ENCODE peak calls at places on chromosome 22, in five cellular contexts. One of them, this sample, is unnamed.

GRCh38 chr22:37575490-37576003 is 4.3 kb downstream of the LGALS2 start:
- DNase-seq in prostate gland: no peak
- DNase-seq in effector CD4-positive, alpha-beta T cell: no peak
- DNase-seq in neuronal stem cell: no peak
- DNase-seq in iris pigment epithelial cell: no peak
- DNase-seq in this sample: no peak

GRCh38 chr22:50613291-50613981 is 12.8 kb downstream of the MAPK8IP2 start:
- DNase-seq in prostate gland: peak
- DNase-seq in neuronal stem cell: no peak
- DNase-seq in effector CD4-positive, alpha-beta T cell: no peak
- DNase-seq in iris pigment epithelial cell: no peak
- DNase-seq in this sample: no peak

GRCh38 chr22:46612904-46613605 is 7.1 kb upstream of the GRAMD4 start:
- DNase-seq in neuronal stem cell: no peak
- DNase-seq in prostate gland: no peak
- DNase-seq in iris pigment epithelial cell: no peak
- DNase-seq in effector CD4-positive, alpha-beta T cell: peak
- DNase-seq in this sample: no peak

GRCh38 chr22:35085621-35086020 is 19.7 kb downstream of the ISX start:
- DNase-seq in neuronal stem cell: no peak
- DNase-seq in prostate gland: peak
- DNase-seq in iris pigment epithelial cell: no peak
- DNase-seq in effector CD4-positive, alpha-beta T cell: no peak
- DNase-seq in this sample: no peak

GRCh38 chr22:37384691-37385090 is 42.6 kb downstream of the ELFN2 start:
- DNase-seq in iris pigment epithelial cell: no peak
- DNase-seq in neuronal stem cell: no peak
- DNase-seq in effector CD4-positive, alpha-beta T cell: no peak
- DNase-seq in prostate gland: no peak
- DNase-seq in this sample: no peak

GRCh38 chr22:17606472-17606871 is 22.1 kb downstream of the ATP6V1E1 start:
- DNase-seq in prostate gland: no peak
- DNase-seq in effector CD4-positive, alpha-beta T cell: no peak
- DNase-seq in neuronal stem cell: no peak
- DNase-seq in iris pigment epithelial cell: peak
- DNase-seq in this sample: peak

GRCh38 chr22:39234867-39235687 is 9.7 kb downstream of the PDGFB start:
- DNase-seq in iris pigment epithelial cell: no peak
- DNase-seq in neuronal stem cell: no peak
- DNase-seq in effector CD4-positive, alpha-beta T cell: no peak
- DNase-seq in prostate gland: peak
- DNase-seq in this sample: no peak

GRCh38 chr22:42868751-42869251 is 11.7 kb upstream of the ARFGAP3 start:
- DNase-seq in iris pigment epithelial cell: no peak
- DNase-seq in neuronal stem cell: no peak
- DNase-seq in prostate gland: peak
- DNase-seq in effector CD4-positive, alpha-beta T cell: no peak
- DNase-seq in this sample: no peak

GRCh38 chr22:18078329-18079041 is 695 bp downstream of the PEX26 start:
- DNase-seq in effector CD4-positive, alpha-beta T cell: peak
- DNase-seq in prostate gland: no peak
- DNase-seq in iris pigment epithelial cell: peak
- DNase-seq in neuronal stem cell: no peak
- DNase-seq in this sample: peak

GRCh38 chr22:45516163-45516562 is 13.5 kb downstream of the FBLN1 start:
- DNase-seq in prostate gland: no peak
- DNase-seq in neuronal stem cell: no peak
- DNase-seq in effector CD4-positive, alpha-beta T cell: no peak
- DNase-seq in iris pigment epithelial cell: peak
- DNase-seq in this sample: no peak

GRCh38 chr22:46003271-46004091 is 26.5 kb upstream of the WNT7B start:
- DNase-seq in iris pigment epithelial cell: no peak
- DNase-seq in prostate gland: no peak
- DNase-seq in neuronal stem cell: no peak
- DNase-seq in effector CD4-positive, alpha-beta T cell: no peak
- DNase-seq in this sample: peak

GRCh38 chr22:20244744-20245576 is 23.2 kb downstream of the RTN4R start:
- DNase-seq in neuronal stem cell: no peak
- DNase-seq in iris pigment epithelial cell: no peak
- DNase-seq in prostate gland: no peak
- DNase-seq in effector CD4-positive, alpha-beta T cell: peak
- DNase-seq in this sample: no peak

This sample was measured in GM23248.